ENCODE peak calls at places on chromosomes 1 and 21, in ten cellular contexts. C is NCI-H510A treated with DMSO at 0.1 percent for 48 hours, N is NCI-H1436, O is amniotic epithelial cell, Z is Daoy, K is HEK293T, G is NCI-H69, M is C1 segment of cervical spinal cord, T is putamen, R is aorta. A is an unnamed sample.

GRCh38 chr1:35448344-35448801 is 108.8 kb downstream of the KIAA0319L start:
- DNase-seq in C (no peak), N (no peak), O (peak; percentile 99), Z (peak; percentile 78), K (no peak), G (no peak), M (no peak), T (peak; percentile 47), R (no peak), A (no peak)

GRCh38 chr1:25695991-25696330 is 79.4 kb downstream of the MAN1C1 start:
- DNase-seq in C (no peak), N (no peak), O (peak; percentile 96), Z (peak; percentile 86), K (no peak), G (no peak), M (no peak), T (peak; percentile 80), R (no peak), A (no peak)

GRCh38 chr1:190353538-190354101 is 124.0 kb downstream of the BRINP3 start:
- DNase-seq in C (no peak), N (no peak), O (peak; percentile 23), Z (peak; percentile 16), K (no peak), G (no peak), M (no peak), T (no peak), R (no peak), A (no peak)

GRCh38 chr21:42098957-42099547 is 27.9 kb downstream of the UMODL1 start:
- DNase-seq in C (no peak), N (no peak), O (no peak), Z (no peak), K (no peak), G (no peak), M (no peak), T (no peak), R (no peak), A (no peak)

GRCh38 chr1:192512426-192513125 is 63.0 kb upstream of the RGS1 start:
- DNase-seq in C (no peak), N (no peak), O (peak; percentile 71), Z (peak; percentile 22), K (peak; percentile 9), G (no peak), M (no peak), T (peak; percentile 7), R (no peak), A (no peak)

GRCh38 chr1:33899746-33900145 is 35.9 kb downstream of the HMGB4 start:
- DNase-seq in C (no peak), N (no peak), O (no peak), Z (no peak), K (no peak), G (no peak), M (no peak), T (no peak), R (no peak), A (no peak)

GRCh38 chr1:215794151-215794550 is 227.0 kb downstream of the KCTD3 start:
- DNase-seq in C (peak; percentile 20), N (peak; percentile 8), O (no peak), Z (no peak), K (no peak), G (peak; percentile 98), M (no peak), T (no peak), R (no peak), A (no peak)

GRCh38 chr1:218686258-218686657 is 341.1 kb downstream of the TGFB2 start:
- DNase-seq in C (no peak), N (no peak), O (peak; percentile 93), Z (peak; percentile 29), K (no peak), G (no peak), M (no peak), T (no peak), R (no peak), A (no peak)

GRCh38 chr1:29249170-29249691 is 12.9 kb downstream of the PTPRU start:
- DNase-seq in C (no peak), N (no peak), O (peak; percentile 61), Z (peak; percentile 84), K (no peak), G (no peak), M (no peak), T (no peak), R (no peak), A (no peak)

GRCh38 chr1:35768350-35769187 is 1.2 kb downstream of the CLSPN start:
- DNase-seq in C (peak; percentile 62), N (no peak), O (peak; percentile 12), Z (no peak), K (no peak), G (no peak), M (no peak), T (no peak), R (no peak), A (no peak)

GRCh38 chr1:40315795-40316594 is 1.1 kb downstream of the COL9A2 start:
- DNase-seq in C (peak; percentile 94), N (no peak), O (peak; percentile 45), Z (peak; percentile 45), K (peak; percentile 4), G (peak; percentile 62), M (no peak), T (peak; percentile 52), R (no peak), A (no peak)

GRCh38 chr21:36926989-36927695 is 39.3 kb downstream of the HLCS start:
- DNase-seq in C (no peak), N (no peak), O (no peak), Z (no peak), K (no peak), G (peak; percentile 27), M (no peak), T (no peak), R (no peak), A (no peak)

GRCh38 chr1:151047925-151048644 is 534 bp downstream of the C1orf56 start:
- DNase-seq in C (peak; percentile 70), N (no peak), O (peak; percentile 53), Z (peak; percentile 80), K (peak; percentile 86), G (peak; percentile 84), M (no peak), T (peak; percentile 42), R (peak; percentile 88), A (peak; percentile 43)

GRCh38 chr21:35641271-35642016 is 418.9 kb downstream of the SETD4 start:
- DNase-seq in C (no peak), N (no peak), O (peak; percentile 77), Z (no peak), K (no peak), G (no peak), M (no peak), T (no peak), R (no peak), A (no peak)

GRCh38 chr1:186404454-186405051 is 28.9 kb downstream of the ODR4 start:
- DNase-seq in C (peak; percentile 71), N (peak; percentile 1), O (peak; percentile 72), Z (peak; percentile 8), K (peak; percentile 67), G (peak; percentile 58), M (no peak), T (peak; percentile 17), R (no peak), A (no peak)

GRCh38 chr1:33470495-33471012 is 1.9 kb upstream of the ZSCAN20 start:
- DNase-seq in C (peak; percentile 98), N (peak; percentile 83), O (peak; percentile 77), Z (peak; percentile 83), K (peak; percentile 87), G (peak; percentile 73), M (no peak), T (peak; percentile 86), R (peak; percentile 88), A (peak; percentile 52)

GRCh38 chr1:199102239-199102638 is 463.4 kb downstream of the PTPRC start:
- DNase-seq in C (no peak), N (no peak), O (no peak), Z (no peak), K (no peak), G (no peak), M (no peak), T (no peak), R (no peak), A (no peak)

GRCh38 chr1:39462074-39462473 is 29.4 kb upstream of the BMP8A start:
- DNase-seq in C (no peak), N (no peak), O (peak; percentile 28), Z (no peak), K (no peak), G (no peak), M (no peak), T (no peak), R (no peak), A (no peak)

GRCh38 chr1:161986328-161986727 is 37.3 kb downstream of the OLFML2B start:
- DNase-seq in C (no peak), N (no peak), O (no peak), Z (no peak), K (no peak), G (no peak), M (no peak), T (peak; percentile 69), R (no peak), A (no peak)

GRCh38 chr1:178538192-178538916 is 25.4 kb downstream of the TEX35 start:
- DNase-seq in C (no peak), N (no peak), O (peak; percentile 91), Z (peak; percentile 80), K (no peak), G (no peak), M (no peak), T (no peak), R (peak; percentile 61), A (no peak)

GRCh38 chr1:231626951-231627614 is 493 bp downstream of the DISC1 start:
- DNase-seq in C (peak; percentile 40), N (peak; percentile 71), O (no peak), Z (peak; percentile 58), K (peak; percentile 78), G (peak; percentile 82), M (no peak), T (no peak), R (peak; percentile 84), A (peak; percentile 35)

GRCh38 chr1:228098323-228098931 is 4.7 kb downstream of the C1orf35 start:
- DNase-seq in C (no peak), N (no peak), O (no peak), Z (no peak), K (no peak), G (no peak), M (no peak), T (no peak), R (no peak), A (no peak)

GRCh38 chr1:29456685-29457084 is 220.4 kb downstream of the PTPRU start:
- DNase-seq in C (no peak), N (no peak), O (no peak), Z (no peak), K (no peak), G (no peak), M (no peak), T (no peak), R (peak; percentile 15), A (no peak)

GRCh38 chr21:34833465-34833864 is 164.7 kb downstream of the CLIC6 start:
- DNase-seq in C (no peak), N (no peak), O (no peak), Z (no peak), K (no peak), G (peak; percentile 53), M (no peak), T (no peak), R (no peak), A (no peak)

GRCh38 chr1:21891081-21891480 is 46.0 kb downstream of the HSPG2 start:
- DNase-seq in C (no peak), N (no peak), O (no peak), Z (no peak), K (no peak), G (no peak), M (no peak), T (no peak), R (no peak), A (no peak)

GRCh38 chr1:52259886-52260285 is 106.1 kb downstream of the CC2D1B start:
- DNase-seq in C (no peak), N (no peak), O (no peak), Z (no peak), K (no peak), G (no peak), M (no peak), T (no peak), R (no peak), A (no peak)

GRCh38 chr1:219876798-219877209 is 51.6 kb downstream of the SLC30A10 start:
- DNase-seq in C (no peak), N (no peak), O (no peak), Z (peak; percentile 15), K (peak; percentile 26), G (peak; percentile 11), M (no peak), T (no peak), R (no peak), A (no peak)

GRCh38 chr1:222369991-222370910 is 177.7 kb downstream of the HHIPL2 start:
- DNase-seq in C (no peak), N (no peak), O (peak; percentile 98), Z (peak; percentile 87), K (no peak), G (peak; percentile 65), M (no peak), T (no peak), R (no peak), A (no peak)